ENCODE peak calls at places on chromosomes 6 and 20, in seven cellular contexts. P is AG04450, D is heart left ventricle, M is foreskin fibroblast, J is brain microvascular endothelial cell, B is lower lobe of right lung, N is mammary epithelial cell. T is an unnamed sample.

GRCh38 chr20:19457551-19457950 is 245.1 kb downstream of the SLC24A3 start:
- DNase-seq in P (no peak), D (no peak), M (peak), J (no peak), B (no peak), N (no peak), T (no peak)

GRCh38 chr20:48066256-48066655 is 281.0 kb upstream of the SULF2 start:
- DNase-seq in P (no peak), D (no peak), M (peak), J (peak), B (no peak), N (peak), T (no peak)

GRCh38 chr6:3176562-3177355 is 19.4 kb upstream of the TUBB2A start:
- DNase-seq in P (peak), D (no peak), M (peak), J (peak), B (no peak), N (peak), T (peak)

GRCh38 chr6:56526860-56527544 is 115.7 kb downstream of the DST start:
- DNase-seq in P (no peak), D (no peak), M (peak), J (peak), B (no peak), N (no peak), T (no peak)

GRCh38 chr6:101883398-101883975 is 490.0 kb downstream of the GRIK2 start:
- DNase-seq in P (no peak), D (no peak), M (peak), J (peak), B (no peak), N (no peak), T (no peak)

GRCh38 chr6:21726676-21727075 is 133.1 kb downstream of the SOX4 start:
- DNase-seq in P (no peak), D (no peak), M (no peak), J (no peak), B (no peak), N (no peak), T (no peak)

GRCh38 chr20:50586531-50587232 is 76.5 kb downstream of the PTPN1 start:
- DNase-seq in P (no peak), D (no peak), M (no peak), J (no peak), B (peak), N (no peak), T (no peak)

GRCh38 chr6:112639436-112639835 is 292.3 kb downstream of the RFPL4B start:
- DNase-seq in P (peak), D (no peak), M (peak), J (no peak), B (no peak), N (no peak), T (no peak)

GRCh38 chr20:34940126-34940525 is 15.5 kb downstream of the GSS start:
- DNase-seq in P (no peak), D (peak), M (no peak), J (no peak), B (no peak), N (no peak), T (no peak)

GRCh38 chr20:760751-761417 is 7.4 kb downstream of the SLC52A3 start:
- DNase-seq in P (no peak), D (no peak), M (peak), J (no peak), B (peak), N (no peak), T (no peak)

GRCh38 chr6:16949696-16950095 is 152.2 kb upstream of the STMND1 start:
- DNase-seq in P (no peak), D (no peak), M (peak), J (no peak), B (no peak), N (no peak), T (peak)

GRCh38 chr20:17155401-17155800 is 71.4 kb upstream of the PCSK2 start:
- DNase-seq in P (no peak), D (no peak), M (no peak), J (no peak), B (no peak), N (no peak), T (no peak)

GRCh38 chr20:48697845-48698491 is 129.8 kb downstream of the PREX1 start:
- DNase-seq in P (peak), D (peak), M (peak), J (peak), B (peak), N (peak), T (peak)

GRCh38 chr6:151176941-151177760 is 62.6 kb upstream of the AKAP12 start:
- DNase-seq in P (no peak), D (no peak), M (no peak), J (no peak), B (no peak), N (no peak), T (no peak)

GRCh38 chr6:158170656-158171081 is 2.5 kb downstream of the GTF2H5 start:
- DNase-seq in P (peak), D (no peak), M (peak), J (peak), B (no peak), N (peak), T (peak)

GRCh38 chr20:63574156-63574828 is at the start of gene HELZ2:
- DNase-seq in P (no peak), D (peak), M (peak), J (peak), B (peak), N (peak), T (no peak)

GRCh38 chr6:116175344-116175743 is 49.4 kb upstream of the COL10A1 start:
- DNase-seq in P (no peak), D (no peak), M (no peak), J (no peak), B (no peak), N (no peak), T (no peak)

GRCh38 chr6:125867483-125867935 is 76.7 kb downstream of the NCOA7 start:
- DNase-seq in P (peak), D (no peak), M (peak), J (no peak), B (peak), N (peak), T (peak)

GRCh38 chr6:64170326-64170725 is 534.7 kb downstream of the PHF3 start:
- DNase-seq in P (no peak), D (no peak), M (no peak), J (no peak), B (no peak), N (no peak), T (no peak)

GRCh38 chr6:29943053-29943966 is 978 bp downstream of the HLA-A start:
- DNase-seq in P (no peak), D (no peak), M (peak), J (no peak), B (peak), N (no peak), T (no peak)

GRCh38 chr20:34522969-34523871 is 7.0 kb downstream of the DYNLRB1 start:
- DNase-seq in P (peak), D (no peak), M (peak), J (peak), B (no peak), N (peak), T (peak)

GRCh38 chr6:38673397-38674165 is 29.4 kb downstream of the GLO1 start:
- DNase-seq in P (no peak), D (no peak), M (no peak), J (no peak), B (no peak), N (no peak), T (no peak)

GRCh38 chr6:141401851-141402250 is 730.9 kb upstream of the GJE1 start:
- DNase-seq in P (no peak), D (no peak), M (no peak), J (no peak), B (no peak), N (no peak), T (no peak)

GRCh38 chr20:56350842-56351241 is 7.9 kb upstream of the FAM210B start:
- DNase-seq in P (no peak), D (no peak), M (no peak), J (no peak), B (no peak), N (no peak), T (no peak)

GRCh38 chr6:25327372-25327771 is 48.2 kb downstream of the CARMIL1 start:
- DNase-seq in P (no peak), D (no peak), M (no peak), J (no peak), B (no peak), N (no peak), T (no peak)

GRCh38 chr6:129306826-129307225 is 403.2 kb downstream of the ARHGAP18 start:
- DNase-seq in P (no peak), D (no peak), M (no peak), J (no peak), B (no peak), N (no peak), T (no peak)

GRCh38 chr6:44661221-44661609 is 273.7 kb downstream of the CDC5L start:
- DNase-seq in P (no peak), D (no peak), M (peak), J (no peak), B (no peak), N (peak), T (no peak)

DNA sequence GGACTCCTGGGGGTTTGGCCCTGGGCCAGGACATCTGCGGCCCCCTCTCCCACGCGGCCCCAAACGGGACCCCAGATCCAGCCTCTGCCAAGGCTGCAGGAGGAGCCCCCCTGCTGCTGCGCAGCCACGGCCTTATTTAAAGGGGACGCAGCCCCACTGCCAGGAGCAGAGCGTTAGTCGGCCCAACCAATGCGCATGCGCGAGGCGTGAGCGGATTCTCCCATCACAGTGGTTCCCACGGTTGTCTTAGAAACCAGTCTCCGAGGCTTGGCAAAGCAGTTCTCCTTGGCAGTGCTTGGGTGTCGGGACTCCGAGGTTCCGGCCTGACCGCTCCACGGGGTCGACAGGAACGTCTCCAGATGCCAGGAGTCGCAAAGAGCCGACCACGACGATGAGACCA is 288.3 kb upstream of the ZNF337 start:
- DNase-seq in P (no peak), D (peak), M (peak), J (no peak), B (peak), N (no peak), T (no peak)
- H3K4me3 ChIP-seq in P (no peak), D (peak), M (peak), J (peak), B (no peak), N (no peak), T (peak)

DNA sequence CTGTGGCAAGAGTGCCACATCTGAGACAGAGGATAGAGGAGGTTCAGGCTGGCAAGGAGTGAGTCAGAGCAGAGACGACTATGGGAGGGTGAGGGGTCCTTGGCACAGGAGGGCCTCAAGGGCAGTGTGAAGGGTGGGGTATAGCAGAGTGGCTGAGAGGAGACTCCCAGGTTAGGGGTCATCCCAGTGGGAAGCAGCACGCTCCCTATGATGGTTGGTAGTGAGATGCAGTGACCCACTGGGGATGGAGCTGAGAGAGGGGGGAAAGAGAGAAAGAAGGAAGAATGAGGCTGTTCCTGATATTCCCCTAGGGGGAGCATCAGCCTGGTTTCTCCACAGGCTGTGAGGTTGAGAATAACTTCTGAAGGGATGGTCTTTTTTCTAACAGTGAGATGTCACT is 97.4 kb downstream of the INSM1 start:
- DNase-seq in P (no peak), D (no peak), M (peak), J (no peak), B (no peak), N (no peak), T (no peak)
- TF ChIP-seq CTCF in P (peak), D (no peak), M (peak), J (peak), B (no peak), N (peak), T (peak)

GRCh38 chr20:9838378-9839295 is at the start of gene PAK5:
- DNase-seq in P (no peak), D (peak), M (peak), J (peak), B (peak), N (peak), T (peak)
- H3K4me3 ChIP-seq in P (peak), D (peak), M (peak), J (peak), B (peak), N (peak), T (peak)

GRCh38 chr20:53328956-53329355 is 264.7 kb downstream of the ZNF217 start:
- DNase-seq in P (no peak), D (no peak), M (no peak), J (no peak), B (no peak), N (no peak), T (no peak)

GRCh38 chr20:53329781-53330180 is 263.9 kb downstream of the ZNF217 start:
- DNase-seq in P (no peak), D (no peak), M (no peak), J (no peak), B (no peak), N (no peak), T (no peak)

GRCh38 chr20:53330744-53331143 is 262.9 kb downstream of the ZNF217 start:
- DNase-seq in P (no peak), D (no peak), M (no peak), J (no peak), B (no peak), N (no peak), T (no peak)

GRCh38 chr20:53332022-53332824 is 261.4 kb downstream of the ZNF217 start:
- DNase-seq in P (no peak), D (no peak), M (no peak), J (no peak), B (no peak), N (no peak), T (no peak)

GRCh38 chr20:53331151-53331973 is 262.3 kb downstream of the ZNF217 start:
- DNase-seq in P (no peak), D (no peak), M (no peak), J (peak), B (no peak), N (peak), T (peak)
- TF ChIP-seq CTCF in P (no peak), D (no peak), M (no peak), J (no peak), B (no peak), N (no peak), T (no peak)

DNA sequence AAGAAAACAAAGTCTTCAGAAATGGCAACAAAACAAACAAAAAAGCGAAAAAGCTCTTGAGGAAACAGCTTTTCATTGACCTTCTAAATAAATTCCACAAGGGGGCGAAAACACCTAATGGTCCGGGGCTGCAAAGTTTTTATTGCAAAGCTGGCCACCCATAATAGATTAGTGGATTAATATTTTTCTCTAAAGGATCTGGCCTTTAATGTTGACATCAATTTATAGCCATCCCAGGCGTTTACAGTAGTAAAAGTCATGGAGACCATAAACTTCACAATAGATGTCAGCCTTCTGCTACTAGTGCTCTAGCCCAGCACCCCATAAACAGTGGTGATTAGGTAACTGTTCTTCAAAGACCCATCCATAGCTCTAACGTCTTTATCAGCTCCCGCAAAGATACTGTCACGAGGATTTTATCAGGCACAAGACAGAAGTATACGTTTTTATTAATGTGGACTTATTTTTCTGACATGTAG is 4.8 kb downstream of the CITED2 start:
- DNase-seq in P (no peak), D (no peak), M (peak), J (peak), B (no peak), N (peak), T (no peak)
- H3K4me3 ChIP-seq in P (no peak), D (peak), M (no peak), J (no peak), B (peak), N (no peak), T (no peak)

DNA sequence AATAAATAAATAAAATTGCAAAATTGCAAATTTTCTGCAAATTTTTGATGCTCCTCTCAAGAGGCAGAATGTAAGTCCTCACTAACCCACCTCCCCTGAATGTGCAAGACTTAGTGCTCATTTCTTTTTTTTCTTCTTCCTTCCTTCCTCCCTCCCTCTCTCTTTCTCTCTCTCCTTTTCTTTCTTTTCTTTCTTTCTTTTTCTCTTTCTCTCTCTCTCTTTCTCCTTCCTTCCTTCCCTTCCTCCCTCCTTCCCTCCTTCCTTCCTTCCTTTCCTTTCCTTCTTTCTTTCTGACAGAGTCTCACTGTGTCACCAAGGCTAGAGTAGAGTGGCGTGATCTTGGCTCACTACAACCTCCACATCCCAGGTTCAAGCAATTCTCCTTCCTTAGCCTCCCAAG is 60.1 kb downstream of the ZNF217 start:
- DNase-seq in P (no peak), D (no peak), M (no peak), J (no peak), B (no peak), N (no peak), T (no peak)
- TF ChIP-seq CTCF in P (no peak), D (no peak), M (no peak), J (no peak), B (no peak), N (no peak), T (no peak)

GRCh38 chr6:43459535-43459934 is 4.2 kb upstream of the DLK2 start:
- DNase-seq in P (no peak), D (no peak), M (no peak), J (no peak), B (no peak), N (no peak), T (no peak)

GRCh38 chr6:43455034-43455747 is at the start of gene DLK2:
- DNase-seq in P (no peak), D (no peak), M (peak), J (no peak), B (no peak), N (no peak), T (no peak)

GRCh38 chr6:43454290-43455033 is 886 bp downstream of the DLK2 start:
- DNase-seq in P (peak), D (peak), M (peak), J (peak), B (peak), N (peak), T (peak)

GRCh38 chr6:43457643-43458042 is 2.3 kb upstream of the DLK2 start:
- DNase-seq in P (no peak), D (no peak), M (no peak), J (no peak), B (no peak), N (no peak), T (no peak)

DNA sequence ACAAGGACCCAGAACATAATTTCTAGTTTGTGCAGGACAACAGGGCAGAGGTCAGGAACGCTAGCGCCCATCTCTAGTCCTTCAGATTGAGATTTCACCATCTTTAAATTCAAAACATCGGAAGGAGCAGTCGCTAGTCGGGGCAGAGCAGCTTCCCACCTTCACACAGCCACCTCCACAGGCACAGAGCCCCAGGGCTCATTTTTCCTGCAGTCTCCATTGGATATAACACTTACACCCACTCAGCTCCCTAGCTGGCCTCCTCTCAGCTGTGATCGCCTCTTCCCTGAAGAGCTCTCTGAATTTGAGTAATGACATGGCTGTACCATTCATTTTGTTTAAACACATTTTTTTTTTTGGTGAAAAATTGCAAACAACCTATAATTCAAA is 1.4 kb upstream of the DLK2 start:
- DNase-seq in P (no peak), D (no peak), M (no peak), J (no peak), B (no peak), N (no peak), T (no peak)
- H3K4me3 ChIP-seq in P (no peak), D (no peak), M (no peak), J (no peak), B (no peak), N (no peak), T (no peak)

GRCh38 chr6:5061152-5061551 is 24.0 kb upstream of the PPP1R3G start:
- DNase-seq in P (no peak), D (no peak), M (peak), J (no peak), B (no peak), N (no peak), T (no peak)

GRCh38 chr6:5055118-5055517 is 30.0 kb upstream of the PPP1R3G start:
- DNase-seq in P (no peak), D (no peak), M (no peak), J (no peak), B (no peak), N (no peak), T (no peak)

GRCh38 chr6:5058254-5058653 is 26.9 kb upstream of the PPP1R3G start:
- DNase-seq in P (no peak), D (no peak), M (no peak), J (no peak), B (no peak), N (no peak), T (no peak)

GRCh38 chr6:5063617-5064016 is 21.5 kb upstream of the PPP1R3G start:
- DNase-seq in P (no peak), D (no peak), M (no peak), J (no peak), B (no peak), N (no peak), T (no peak)

DNA sequence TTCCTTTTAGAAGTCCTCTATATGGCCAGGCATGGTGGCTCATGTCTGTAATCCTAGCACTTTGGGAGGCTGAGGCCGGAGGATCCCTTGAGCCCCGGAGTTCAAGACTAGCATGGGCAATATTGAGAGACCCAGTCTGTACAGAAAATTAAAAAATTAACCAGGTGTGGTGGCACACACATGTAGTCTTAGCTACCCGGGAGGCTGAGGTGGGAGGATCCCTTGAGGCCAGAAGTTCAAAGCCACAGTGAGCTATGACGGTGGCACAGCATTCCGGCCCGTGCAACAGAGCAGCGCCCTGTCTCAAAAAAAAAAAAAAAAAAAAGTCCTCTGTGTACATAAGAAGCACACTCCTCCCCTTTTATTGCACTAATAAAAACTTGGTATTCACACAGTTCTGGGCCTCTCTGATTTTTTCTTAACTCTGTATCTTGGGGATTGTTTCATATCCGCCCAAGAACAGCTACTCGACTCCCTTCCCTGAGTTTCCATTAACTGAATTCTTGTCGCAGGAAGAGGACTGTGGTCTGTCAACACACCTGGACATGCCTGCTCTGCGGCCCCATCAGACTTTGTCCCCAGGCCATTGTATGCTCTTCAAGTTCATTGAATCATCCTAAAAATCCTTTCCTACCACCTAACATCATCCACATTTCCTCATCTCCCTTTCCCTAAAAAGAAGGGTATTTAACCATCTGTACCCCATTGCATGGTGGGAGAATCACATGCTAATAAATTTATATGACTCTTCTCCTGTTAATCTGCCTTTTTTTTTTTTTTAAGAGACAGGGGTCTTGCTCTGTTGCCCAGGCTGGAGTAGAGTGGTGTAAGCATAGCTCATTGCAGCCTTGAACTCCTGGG is 25.9 kb upstream of the PPP1R3G start:
- DNase-seq in P (no peak), D (no peak), M (no peak), J (no peak), B (no peak), N (no peak), T (no peak)
- TF ChIP-seq CTCF in P (no peak), D (no peak), M (no peak), J (no peak), B (no peak), N (no peak), T (no peak)

T was measured in astrocyte of the cerebellum.